ENCODE peak calls at places on chromosomes 2 and 18, in five cellular contexts. Y is astrocyte of the spinal cord, M is fibroblast of villous mesenchyme, N is esophagus muscularis mucosa, Z is BJ. S is an unnamed sample.

GRCh38 chr2:29293830-29294438 is 178.7 kb downstream of the CLIP4 start:
- DNase-seq in Z (no peak), M (peak), Y (peak), N (no peak), S (peak)

GRCh38 chr18:59084286-59084779 is 55.4 kb upstream of the SEC11C start:
- DNase-seq in M (peak), N (no peak), Z (no peak), Y (peak), S (peak)

GRCh38 chr2:84865181-84865783 is 15.6 kb downstream of the TRABD2A start:
- DNase-seq in Z (no peak), N (no peak), M (peak), Y (peak), S (peak)

GRCh38 chr2:190466819-190467444 is 58.8 kb downstream of the MFSD6 start:
- DNase-seq in N (no peak), Y (no peak), M (no peak), Z (no peak), S (no peak)

GRCh38 chr2:195322324-195322723 is 334.7 kb upstream of the SLC39A10 start:
- DNase-seq in Y (no peak), Z (no peak), N (no peak), M (peak), S (no peak)

GRCh38 chr2:88933980-88934379 is 242.5 kb downstream of the RPIA start:
- DNase-seq in Y (no peak), N (no peak), Z (no peak), M (no peak), S (peak)

GRCh38 chr2:10384089-10384734 is 63.9 kb downstream of the ODC1 start:
- DNase-seq in Y (no peak), N (no peak), M (no peak), Z (no peak), S (no peak)

GRCh38 chr2:26597197-26597596 is 44.0 kb downstream of the CIB4 start:
- DNase-seq in N (no peak), Z (no peak), M (no peak), Y (no peak), S (peak)

GRCh38 chr2:68418855-68419254 is 48.2 kb downstream of the FBXO48 start:
- DNase-seq in Y (no peak), Z (no peak), M (no peak), N (peak), S (no peak)

GRCh38 chr2:6576312-6576711 is 289.4 kb downstream of the CMPK2 start:
- DNase-seq in Y (peak), M (peak), N (no peak), Z (no peak), S (no peak)

GRCh38 chr2:44148997-44149396 is 19.7 kb upstream of the PPM1B start:
- DNase-seq in Z (no peak), Y (no peak), N (no peak), M (no peak), S (no peak)

GRCh38 chr2:138829326-138829725 is 49.1 kb upstream of the NXPH2 start:
- DNase-seq in Y (peak), M (peak), N (no peak), Z (no peak), S (peak)

GRCh38 chr18:76564636-76565237 is 69.7 kb upstream of the ZNF516 start:
- DNase-seq in Z (no peak), M (no peak), Y (no peak), N (peak), S (no peak)

GRCh38 chr2:9331704-9332103 is 91.6 kb downstream of the ITGB1BP1 start:
- DNase-seq in N (no peak), Z (no peak), Y (peak), M (peak), S (peak)

GRCh38 chr2:113894156-113894743 is 4.4 kb downstream of the ACTR3 start:
- DNase-seq in Z (peak), Y (peak), M (peak), N (no peak), S (peak)

GRCh38 chr2:11024687-11025086 is 113.0 kb downstream of the KCNF1 start:
- DNase-seq in M (no peak), N (no peak), Y (no peak), Z (no peak), S (no peak)

GRCh38 chr18:2850816-2851215 is 4.0 kb downstream of the EMILIN2 start:
- DNase-seq in Y (no peak), N (no peak), M (no peak), Z (no peak), S (no peak)

GRCh38 chr2:62410926-62411456 is 95.0 kb downstream of the TMEM17 start:
- DNase-seq in Z (no peak), N (no peak), Y (peak), M (no peak), S (no peak)

GRCh38 chr2:149787206-149787605 is 199.6 kb upstream of the MMADHC start:
- DNase-seq in N (no peak), Y (no peak), M (no peak), Z (no peak), S (no peak)

GRCh38 chr2:204174034-204174433 is 237.5 kb downstream of the ICOS start:
- DNase-seq in N (no peak), Z (no peak), M (no peak), Y (no peak), S (no peak)

GRCh38 chr2:11837875-11838734 is 91.7 kb downstream of the LPIN1 start:
- DNase-seq in Z (no peak), M (no peak), N (no peak), Y (no peak), S (no peak)

GRCh38 chr2:190050001-190050400 is 12.5 kb downstream of the MSTN start:
- DNase-seq in Z (no peak), M (no peak), N (no peak), Y (peak), S (no peak)

DNA sequence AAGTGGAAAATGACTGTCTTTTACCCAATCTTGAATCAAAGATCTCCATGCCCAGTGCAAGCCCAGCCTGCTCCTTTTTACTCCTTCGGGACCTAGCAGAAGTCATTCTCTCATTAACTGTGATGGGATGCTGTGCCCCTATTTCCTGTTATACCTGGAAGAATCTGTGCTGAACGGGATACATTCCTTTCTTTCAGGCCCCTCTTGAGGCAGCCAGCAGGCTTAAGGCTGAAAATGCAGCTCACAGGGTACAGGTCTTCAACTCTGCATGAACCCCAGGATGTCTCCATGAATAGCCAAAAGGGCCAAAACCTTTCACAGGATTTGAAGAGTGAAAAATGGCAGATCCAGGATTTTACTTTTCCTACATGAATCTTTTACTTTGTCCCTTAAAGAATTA is 784.8 kb upstream of the KLHL29 start:
- DNase-seq in Z (no peak), Y (no peak), M (no peak), N (peak), S (no peak)
- H3K4me3 ChIP-seq in Z (no peak), Y (no peak), M (no peak), N (no peak), S (no peak)

GRCh38 chr2:220165401-220165800 is 538.0 kb downstream of the SLC4A3 start:
- DNase-seq in Z (no peak), N (no peak), M (no peak), Y (no peak), S (no peak)
- TF ChIP-seq CTCF in Z (no peak), N (no peak), M (no peak), Y (no peak), S (no peak)

DNA sequence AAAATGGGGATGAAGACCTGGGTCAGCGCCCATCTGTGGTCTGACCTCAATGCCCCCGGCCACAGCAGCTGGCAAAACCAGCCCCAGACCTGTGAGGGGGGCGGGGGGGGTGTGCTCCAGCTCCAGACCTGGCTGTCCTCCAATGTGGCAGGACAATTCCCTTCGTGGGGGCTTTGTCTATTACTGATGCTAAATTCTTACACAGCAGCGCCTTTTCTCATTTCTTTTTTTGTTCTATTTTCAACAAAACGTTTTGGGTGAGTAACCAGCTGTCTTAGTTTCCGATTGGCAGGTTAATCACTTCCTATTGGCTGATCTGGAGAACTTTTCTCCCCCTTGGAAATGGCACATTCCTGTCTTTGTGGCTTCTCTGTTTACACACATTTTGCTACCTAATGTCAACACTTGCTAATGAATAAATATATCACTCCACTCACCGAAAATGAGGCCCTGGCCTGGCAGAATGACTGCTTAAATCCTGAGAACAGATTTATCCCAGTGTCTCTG is 4.4 kb downstream of the SMAD7 start:
- DNase-seq in N (no peak), Y (peak), Z (no peak), M (peak), S (no peak)
- H3K4me3 ChIP-seq in N (peak), Y (peak), Z (peak), M (peak), S (peak)

GRCh38 chr18:24024425-24024824 is 9.9 kb downstream of the TTC39C start:
- DNase-seq in N (no peak), Z (no peak), Y (no peak), M (no peak), S (no peak)

GRCh38 chr18:24021505-24021904 is 7.0 kb downstream of the TTC39C start:
- DNase-seq in Y (no peak), N (no peak), Z (no peak), M (no peak), S (no peak)

GRCh38 chr18:24022141-24022540 is 7.6 kb downstream of the TTC39C start:
- DNase-seq in N (no peak), Y (peak), Z (no peak), M (peak), S (peak)

GRCh38 chr18:24026457-24026856 is 11.9 kb downstream of the TTC39C start:
- DNase-seq in M (no peak), Z (no peak), N (no peak), Y (no peak), S (no peak)

GRCh38 chr18:24023185-24023814 is 8.7 kb downstream of the TTC39C start:
- DNase-seq in N (no peak), Y (no peak), M (no peak), Z (no peak), S (no peak)
- TF ChIP-seq CTCF in N (no peak), Y (no peak), M (no peak), Z (peak), S (no peak)

GRCh38 chr2:240822280-240822847 is 2.3 kb upstream of the KIF1A start:
- DNase-seq in M (no peak), N (no peak), Z (no peak), Y (no peak), S (no peak)

GRCh38 chr2:240820607-240821428 is 799 bp upstream of the KIF1A start:
- DNase-seq in Y (no peak), M (no peak), N (no peak), Z (no peak), S (no peak)

GRCh38 chr2:240820014-240820606 is at the start of gene KIF1A:
- DNase-seq in M (no peak), N (no peak), Y (no peak), Z (no peak), S (no peak)

GRCh38 chr2:240819404-240820013 is 510 bp downstream of the KIF1A start:
- DNase-seq in Y (no peak), N (no peak), Z (no peak), M (no peak), S (no peak)

DNA sequence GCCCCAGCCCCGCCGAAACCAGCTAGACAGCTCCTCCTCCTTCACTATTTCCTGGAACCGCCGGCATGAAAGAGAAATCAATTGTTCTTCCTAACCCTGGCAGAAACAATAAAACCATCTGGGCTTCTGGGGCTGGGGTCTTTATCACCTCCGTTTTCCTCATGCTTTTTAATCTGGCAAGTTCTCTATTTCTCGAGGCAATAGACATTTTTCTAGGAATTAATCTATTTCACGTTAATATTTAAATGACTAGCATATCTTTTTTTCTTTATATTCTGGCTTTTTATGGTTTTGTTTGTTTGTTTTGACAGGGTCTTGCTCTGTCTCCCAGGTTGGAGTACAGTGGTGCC is 1.4 kb upstream of the KIF1A start:
- DNase-seq in Z (no peak), Y (no peak), M (no peak), N (no peak), S (no peak)
- H3K4me3 ChIP-seq in Z (no peak), Y (no peak), M (no peak), N (no peak), S (no peak)

S was measured in cardiac fibroblast.